ENCODE peak calls at places on chromosomes 3 and 15, in six cellular contexts. E, Y, D, I, Z and B are unnamed samples.
A peak's percentile ranks its signal among the peaks of the same experiment; 100 is the strongest.

GRCh38 chr3:69016901-69017300 is 3.4 kb upstream of the EOGT start:
- DNase-seq in E (no peak), Y (no peak), I (no peak), Z (no peak), D (no peak), B (no peak)

GRCh38 chr3:30448946-30449686 is 157.3 kb upstream of the TGFBR2 start:
- DNase-seq in I (peak; percentile 37), D (no peak), Y (no peak), E (no peak), Z (no peak), B (peak; percentile 98)

GRCh38 chr15:72445426-72445825 is 28.7 kb upstream of the ARIH1 start:
- DNase-seq in D (no peak), Y (no peak), I (no peak), E (no peak), Z (no peak), B (no peak)

GRCh38 chr3:105561875-105562274 is 195.2 kb downstream of the ALCAM start:
- DNase-seq in I (no peak), D (no peak), Z (no peak), E (no peak), Y (no peak), B (no peak)

GRCh38 chr3:35908366-35909232 is 269.3 kb downstream of the ARPP21 start:
- DNase-seq in E (peak; percentile 6), Y (peak; percentile 87), I (peak; percentile 61), D (peak; percentile 17), Z (peak; percentile 76), B (peak; percentile 86)

GRCh38 chr3:14769531-14770325 is 49.0 kb upstream of the FGD5 start:
- DNase-seq in Z (no peak), I (no peak), Y (no peak), E (no peak), D (no peak), B (no peak)

GRCh38 chr15:92035961-92036360 is 182.5 kb downstream of the SLCO3A1 start:
- DNase-seq in E (no peak), Z (no peak), Y (no peak), D (no peak), I (no peak), B (no peak)

GRCh38 chr3:45002680-45003079 is 23.4 kb upstream of the CLEC3B start:
- DNase-seq in E (no peak), Y (no peak), D (no peak), Z (no peak), I (no peak), B (no peak)

GRCh38 chr15:98599911-98600685 is 48.2 kb upstream of the IGF1R start:
- DNase-seq in E (peak; percentile 49), Y (no peak), Z (no peak), I (no peak), D (peak; percentile 48), B (peak; percentile 68)

GRCh38 chr3:110296885-110297284 is 774.7 kb upstream of the NECTIN3 start:
- DNase-seq in Y (no peak), Z (no peak), D (no peak), I (peak; percentile 15), E (no peak), B (no peak)

GRCh38 chr3:159829056-159829995 is 159.3 kb upstream of the IL12A start:
- DNase-seq in I (peak; percentile 88), E (no peak), Y (peak; percentile 94), Z (no peak), D (no peak), B (peak; percentile 63)

GRCh38 chr3:69649713-69650419 is 89.4 kb upstream of the MITF start:
- DNase-seq in Y (no peak), Z (no peak), I (peak; percentile 49), D (no peak), E (no peak), B (no peak)

GRCh38 chr3:169812844-169813677 is at the start of the genes LRRC34 and LRRIQ4:
- DNase-seq in I (peak; percentile 91), Y (peak; percentile 96), D (peak; percentile 77), Z (peak; percentile 86), E (peak; percentile 55), B (peak; percentile 75)

GRCh38 chr15:64985382-64986033 is 4.2 kb downstream of the SPG21 start:
- DNase-seq in D (no peak), Y (no peak), I (no peak), Z (no peak), E (no peak), B (no peak)

GRCh38 chr3:142844339-142844977 is 44.4 kb downstream of the PCOLCE2 start:
- DNase-seq in Z (no peak), E (no peak), Y (peak; percentile 59), D (no peak), I (peak; percentile 78), B (peak; percentile 72)

GRCh38 chr15:90062023-90062728 is 40.1 kb downstream of the IDH2 start:
- DNase-seq in Y (peak; percentile 98), E (peak; percentile 23), D (peak; percentile 32), I (no peak), Z (no peak), B (no peak)

GRCh38 chr3:36868614-36869436 is 76.0 kb downstream of the TRANK1 start:
- DNase-seq in E (peak; percentile 33), Z (no peak), D (peak; percentile 40), I (peak; percentile 67), Y (peak; percentile 53), B (peak; percentile 81)

GRCh38 chr3:17032407-17033034 is 147.8 kb downstream of the PLCL2 start:
- DNase-seq in I (peak; percentile 52), Z (no peak), E (no peak), Y (peak; percentile 52), D (no peak), B (peak; percentile 74)

GRCh38 chr3:28924744-28925360 is 356.0 kb upstream of the RBMS3 start:
- DNase-seq in I (peak; percentile 73), D (no peak), Y (no peak), Z (no peak), E (no peak), B (no peak)

GRCh38 chr15:75234191-75234810 is 23.8 kb upstream of the GOLGA6C start:
- DNase-seq in Z (no peak), Y (no peak), D (no peak), E (no peak), I (no peak), B (no peak)

GRCh38 chr3:38843898-38844297 is 27.9 kb upstream of the SCN10A start:
- DNase-seq in E (no peak), Z (no peak), I (peak; percentile 68), Y (peak; percentile 70), D (peak; percentile 21), B (peak; percentile 73)

GRCh38 chr15:57503051-57503702 is 88.5 kb upstream of the MYZAP start:
- DNase-seq in E (no peak), Y (no peak), D (no peak), I (peak; percentile 66), Z (no peak), B (peak; percentile 32)

GRCh38 chr3:53489401-53490130 is 4.8 kb upstream of the CACNA1D start:
- DNase-seq in Z (no peak), I (no peak), D (no peak), E (no peak), Y (no peak), B (no peak)

GRCh38 chr3:107765524-107765923 is 242.8 kb downstream of the BBX start:
- DNase-seq in Z (no peak), Y (no peak), D (no peak), I (no peak), E (no peak), B (no peak)